ENCODE peak calls at places on chromosome X, in four cellular contexts. One of them, this sample, is unnamed.
A peak's percentile ranks its signal among the peaks of the same experiment; 100 is the strongest.

GRCh38 chrX:95754411-95754810 is 930.2 kb upstream of the DIAPH2 start:
- DNase-seq in tibial artery: no peak
- DNase-seq in WERI-Rb-1: no peak
- DNase-seq in breast epithelium: no peak
- DNase-seq in this sample: no peak

GRCh38 chrX:66633541-66633940 is 5.3 kb downstream of the EDA2R start:
- DNase-seq in breast epithelium: no peak
- DNase-seq in tibial artery: no peak
- DNase-seq in WERI-Rb-1: no peak
- DNase-seq in this sample: no peak

GRCh38 chrX:140918398-140919043 is 83.9 kb upstream of the SPANXB1 start:
- DNase-seq in breast epithelium: no peak
- DNase-seq in tibial artery: no peak
- DNase-seq in WERI-Rb-1: peak; percentile 6
- DNase-seq in this sample: no peak

GRCh38 chrX:149495573-149496071 is 9.5 kb downstream of the IDS start:
- DNase-seq in WERI-Rb-1: no peak
- DNase-seq in tibial artery: no peak
- DNase-seq in breast epithelium: no peak
- DNase-seq in this sample: no peak

GRCh38 chrX:104351173-104351769 is 96.5 kb upstream of the ESX1 start:
- DNase-seq in tibial artery: no peak
- DNase-seq in WERI-Rb-1: no peak
- DNase-seq in breast epithelium: no peak
- DNase-seq in this sample: no peak

GRCh38 chrX:153688071-153688470 is 345 bp downstream of the SLC6A8 start:
- DNase-seq in breast epithelium: no peak
- DNase-seq in tibial artery: no peak
- DNase-seq in WERI-Rb-1: no peak
- DNase-seq in this sample: no peak

GRCh38 chrX:1904663-1905218 is 289.9 kb downstream of the ASMT start:
- DNase-seq in WERI-Rb-1: no peak
- DNase-seq in tibial artery: no peak
- DNase-seq in breast epithelium: no peak
- DNase-seq in this sample: no peak

GRCh38 chrX:2921193-2921592 is 7.9 kb downstream of the ARSD start:
- DNase-seq in tibial artery: no peak
- DNase-seq in WERI-Rb-1: no peak
- DNase-seq in breast epithelium: no peak
- DNase-seq in this sample: no peak

GRCh38 chrX:20711366-20711765 is 444.7 kb upstream of the RPS6KA3 start:
- DNase-seq in WERI-Rb-1: no peak
- DNase-seq in tibial artery: no peak
- DNase-seq in breast epithelium: no peak
- DNase-seq in this sample: no peak

GRCh38 chrX:134898450-134898849 is 92.3 kb upstream of the SMIM10 start:
- DNase-seq in breast epithelium: no peak
- DNase-seq in tibial artery: no peak
- DNase-seq in WERI-Rb-1: no peak
- DNase-seq in this sample: no peak

GRCh38 chrX:128464091-128464490 is 411.9 kb upstream of the ACTRT1 start:
- DNase-seq in WERI-Rb-1: no peak
- DNase-seq in tibial artery: no peak
- DNase-seq in breast epithelium: no peak
- DNase-seq in this sample: no peak

GRCh38 chrX:73943900-73944581 is 359.9 kb upstream of the ZCCHC13 start:
- DNase-seq in tibial artery: peak; percentile 85
- DNase-seq in WERI-Rb-1: peak; percentile 91
- DNase-seq in breast epithelium: peak; percentile 83
- DNase-seq in this sample: peak; percentile 94

DNA sequence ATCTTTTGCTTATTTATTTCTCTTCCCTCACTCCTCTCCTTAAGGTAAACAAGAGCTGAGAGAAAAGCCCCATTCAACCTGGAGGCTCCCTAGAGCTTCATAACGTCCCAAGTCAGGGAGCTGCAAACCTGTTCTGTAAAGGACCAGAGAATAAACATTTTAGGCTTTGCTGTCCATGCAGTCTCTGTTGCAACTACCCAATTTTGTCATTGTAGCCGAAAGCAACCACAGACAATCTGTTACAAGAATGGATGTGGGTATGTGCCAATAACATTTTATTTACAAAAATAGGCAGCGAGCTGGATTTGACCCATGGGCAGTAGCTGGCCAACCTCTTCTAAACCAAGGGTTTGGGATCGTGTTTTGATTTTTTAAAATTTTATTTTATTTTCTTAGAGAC is 71.3 kb upstream of the TBL1X start:
- DNase-seq in breast epithelium: no peak
- DNase-seq in tibial artery: no peak
- DNase-seq in WERI-Rb-1: no peak
- DNase-seq in this sample: no peak
- TF ChIP-seq CTCF in breast epithelium: no peak
- TF ChIP-seq CTCF in tibial artery: no peak
- TF ChIP-seq CTCF in WERI-Rb-1: no peak
- TF ChIP-seq CTCF in this sample: no peak

GRCh38 chrX:45767021-45767491 is 566.4 kb upstream of the DIPK2B start:
- DNase-seq in breast epithelium: no peak
- DNase-seq in WERI-Rb-1: no peak
- DNase-seq in tibial artery: no peak
- DNase-seq in this sample: no peak
- H3K27ac ChIP-seq in breast epithelium: peak overlapping the region; percentile 85
- H3K27ac ChIP-seq in WERI-Rb-1: no peak overlapping the region
- H3K27ac ChIP-seq in tibial artery: peak overlapping the region; percentile 74
- H3K27ac ChIP-seq in this sample: no peak overlapping the region

GRCh38 chrX:48937065-48937907 is 18.5 kb upstream of the PIM2 start:
- DNase-seq in WERI-Rb-1: no peak
- DNase-seq in tibial artery: no peak
- DNase-seq in breast epithelium: peak; percentile 51
- DNase-seq in this sample: no peak
- H3K4me3 ChIP-seq in WERI-Rb-1: no peak overlapping the region
- H3K4me3 ChIP-seq in tibial artery: no peak overlapping the region
- H3K4me3 ChIP-seq in breast epithelium: peak overlapping the region; percentile 15
- H3K4me3 ChIP-seq in this sample: no peak overlapping the region

GRCh38 chrX:150736478-150736877 is 43.3 kb downstream of the MTMR1 start:
- DNase-seq in tibial artery: no peak
- DNase-seq in breast epithelium: no peak
- DNase-seq in WERI-Rb-1: no peak
- DNase-seq in this sample: no peak
- TF ChIP-seq CTCF in tibial artery: no peak
- TF ChIP-seq CTCF in breast epithelium: no peak
- TF ChIP-seq CTCF in WERI-Rb-1: no peak
- TF ChIP-seq CTCF in this sample: no peak

GRCh38 chrX:45749375-45749774 is 548.7 kb upstream of the DIPK2B start:
- DNase-seq in tibial artery: no peak
- DNase-seq in breast epithelium: no peak
- DNase-seq in WERI-Rb-1: no peak
- DNase-seq in this sample: no peak
- H3K27ac ChIP-seq in tibial artery: no peak overlapping the region
- H3K27ac ChIP-seq in breast epithelium: no peak overlapping the region
- H3K27ac ChIP-seq in WERI-Rb-1: no peak overlapping the region
- H3K27ac ChIP-seq in this sample: no peak overlapping the region

DNA sequence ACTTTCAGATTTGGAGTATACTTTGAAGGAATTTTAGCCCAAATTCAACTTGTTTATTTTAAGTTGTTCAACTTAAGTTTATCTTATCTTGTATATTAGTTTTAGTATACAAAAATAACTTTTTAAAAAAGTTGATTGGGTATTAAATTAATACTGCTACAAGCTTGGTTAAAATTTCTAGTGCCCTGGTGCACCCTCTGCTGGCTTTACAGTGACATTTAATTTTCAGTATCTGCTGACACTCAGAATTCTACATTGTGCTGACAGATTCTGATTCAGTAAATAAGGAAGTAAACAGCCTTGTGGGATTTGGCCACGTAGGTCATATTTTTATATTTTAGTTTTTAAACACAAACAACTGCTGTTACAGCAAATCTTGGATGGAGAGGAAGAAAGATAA is 2.9 kb downstream of the EDA start:
- DNase-seq in tibial artery: no peak
- DNase-seq in breast epithelium: no peak
- DNase-seq in WERI-Rb-1: peak; percentile 12
- DNase-seq in this sample: no peak
- H3K4me3 ChIP-seq in tibial artery: no peak overlapping the region
- H3K4me3 ChIP-seq in breast epithelium: no peak overlapping the region
- H3K4me3 ChIP-seq in WERI-Rb-1: no peak overlapping the region
- H3K4me3 ChIP-seq in this sample: no peak overlapping the region

GRCh38 chrX:42714981-42715688 is 62.8 kb downstream of the PPP1R2C start:
- DNase-seq in WERI-Rb-1: peak; percentile 9
- DNase-seq in breast epithelium: peak; percentile 52
- DNase-seq in tibial artery: peak; percentile 69
- DNase-seq in this sample: peak; percentile 75
- TF ChIP-seq CTCF in WERI-Rb-1: peak; percentile 61
- TF ChIP-seq CTCF in breast epithelium: peak; percentile 39
- TF ChIP-seq CTCF in tibial artery: peak; percentile 45
- TF ChIP-seq CTCF in this sample: peak; percentile 29

GRCh38 chrX:71996826-71997225 is 86.2 kb downstream of the NHSL2 start:
- DNase-seq in WERI-Rb-1: no peak
- DNase-seq in breast epithelium: no peak
- DNase-seq in tibial artery: peak; percentile 81
- DNase-seq in this sample: no peak
- H3K27ac ChIP-seq in WERI-Rb-1: no peak overlapping the region
- H3K27ac ChIP-seq in breast epithelium: no peak overlapping the region
- H3K27ac ChIP-seq in tibial artery: no peak overlapping the region
- H3K27ac ChIP-seq in this sample: no peak overlapping the region

GRCh38 chrX:97498093-97498492 is 614.4 kb downstream of the RPA4 start:
- DNase-seq in breast epithelium: no peak
- DNase-seq in WERI-Rb-1: no peak
- DNase-seq in tibial artery: no peak
- DNase-seq in this sample: no peak
- H3K4me3 ChIP-seq in breast epithelium: no peak overlapping the region
- H3K4me3 ChIP-seq in WERI-Rb-1: no peak overlapping the region
- H3K4me3 ChIP-seq in tibial artery: no peak overlapping the region
- H3K4me3 ChIP-seq in this sample: no peak overlapping the region

This sample was measured in dorsolateral prefrontal cortex.